ENCODE peak calls at places on chromosomes 5 and 9, in seven cellular contexts. One of them, this sample, is unnamed.

GRCh38 chr9:136090768-136091581 is 4.1 kb downstream of the NACC2 start:
- DNase-seq in HTR-8/SVneo: no peak
- DNase-seq in NAMALWA: no peak
- DNase-seq in AG04450: no peak
- DNase-seq in ELR: no peak
- DNase-seq in pons: no peak
- DNase-seq in anterior cingulate cortex: no peak
- DNase-seq in this sample: no peak

GRCh38 chr9:136721339-136722092 is 9.1 kb downstream of the DIPK1B start:
- DNase-seq in HTR-8/SVneo: no peak
- DNase-seq in NAMALWA: no peak
- DNase-seq in AG04450: no peak
- DNase-seq in ELR: peak
- DNase-seq in pons: no peak
- DNase-seq in anterior cingulate cortex: no peak
- DNase-seq in this sample: no peak

GRCh38 chr5:127911619-127912018 is 171.9 kb upstream of the SLC12A2 start:
- DNase-seq in HTR-8/SVneo: no peak
- DNase-seq in NAMALWA: no peak
- DNase-seq in AG04450: no peak
- DNase-seq in ELR: no peak
- DNase-seq in pons: no peak
- DNase-seq in anterior cingulate cortex: no peak
- DNase-seq in this sample: no peak

GRCh38 chr9:70049236-70049635 is 5.6 kb downstream of the MAMDC2 start:
- DNase-seq in HTR-8/SVneo: peak
- DNase-seq in NAMALWA: no peak
- DNase-seq in AG04450: peak
- DNase-seq in ELR: peak
- DNase-seq in pons: peak
- DNase-seq in anterior cingulate cortex: no peak
- DNase-seq in this sample: no peak

GRCh38 chr5:1089621-1090040 is 22.2 kb downstream of the SLC12A7 start:
- DNase-seq in HTR-8/SVneo: no peak
- DNase-seq in NAMALWA: no peak
- DNase-seq in AG04450: no peak
- DNase-seq in ELR: no peak
- DNase-seq in pons: no peak
- DNase-seq in anterior cingulate cortex: no peak
- DNase-seq in this sample: no peak

GRCh38 chr5:33530963-33531298 is 90.2 kb downstream of the TARS1 start:
- DNase-seq in HTR-8/SVneo: no peak
- DNase-seq in NAMALWA: no peak
- DNase-seq in AG04450: no peak
- DNase-seq in ELR: no peak
- DNase-seq in pons: no peak
- DNase-seq in anterior cingulate cortex: no peak
- DNase-seq in this sample: no peak

GRCh38 chr5:35012796-35013195 is 35.0 kb downstream of the AGXT2 start:
- DNase-seq in HTR-8/SVneo: no peak
- DNase-seq in NAMALWA: no peak
- DNase-seq in AG04450: no peak
- DNase-seq in ELR: no peak
- DNase-seq in pons: no peak
- DNase-seq in anterior cingulate cortex: no peak
- DNase-seq in this sample: no peak

GRCh38 chr5:176787676-176788075 is 22.7 kb upstream of the UNC5A start:
- DNase-seq in HTR-8/SVneo: no peak
- DNase-seq in NAMALWA: peak
- DNase-seq in AG04450: no peak
- DNase-seq in ELR: no peak
- DNase-seq in pons: no peak
- DNase-seq in anterior cingulate cortex: no peak
- DNase-seq in this sample: no peak

GRCh38 chr5:92775711-92776615 is 805.1 kb downstream of the NR2F1-AS1 start:
- DNase-seq in HTR-8/SVneo: no peak
- DNase-seq in NAMALWA: no peak
- DNase-seq in AG04450: no peak
- DNase-seq in ELR: peak
- DNase-seq in pons: no peak
- DNase-seq in anterior cingulate cortex: no peak
- DNase-seq in this sample: no peak

GRCh38 chr5:96675882-96676281 is 13.7 kb downstream of the CAST start:
- DNase-seq in HTR-8/SVneo: no peak
- DNase-seq in NAMALWA: no peak
- DNase-seq in AG04450: no peak
- DNase-seq in ELR: no peak
- DNase-seq in pons: no peak
- DNase-seq in anterior cingulate cortex: no peak
- DNase-seq in this sample: no peak

GRCh38 chr5:74462356-74462755 is 178.2 kb downstream of the ENC1 start:
- DNase-seq in HTR-8/SVneo: no peak
- DNase-seq in NAMALWA: no peak
- DNase-seq in AG04450: no peak
- DNase-seq in ELR: no peak
- DNase-seq in pons: no peak
- DNase-seq in anterior cingulate cortex: no peak
- DNase-seq in this sample: no peak

GRCh38 chr5:142167458-142167857 is 58.9 kb downstream of the NDFIP1 start:
- DNase-seq in HTR-8/SVneo: no peak
- DNase-seq in NAMALWA: no peak
- DNase-seq in AG04450: no peak
- DNase-seq in ELR: peak
- DNase-seq in pons: no peak
- DNase-seq in anterior cingulate cortex: no peak
- DNase-seq in this sample: no peak

GRCh38 chr9:133930046-133931015 is 61.8 kb downstream of the VAV2 start:
- DNase-seq in HTR-8/SVneo: no peak
- DNase-seq in NAMALWA: no peak
- DNase-seq in AG04450: no peak
- DNase-seq in ELR: no peak
- DNase-seq in pons: no peak
- DNase-seq in anterior cingulate cortex: no peak
- DNase-seq in this sample: no peak

GRCh38 chr5:83718195-83718825 is 2.3 kb downstream of the HAPLN1 start:
- DNase-seq in HTR-8/SVneo: peak
- DNase-seq in NAMALWA: peak
- DNase-seq in AG04450: peak
- DNase-seq in ELR: peak
- DNase-seq in pons: peak
- DNase-seq in anterior cingulate cortex: no peak
- DNase-seq in this sample: peak

GRCh38 chr9:23492126-23493002 is 333.7 kb downstream of the ELAVL2 start:
- DNase-seq in HTR-8/SVneo: peak
- DNase-seq in NAMALWA: peak
- DNase-seq in AG04450: no peak
- DNase-seq in ELR: peak
- DNase-seq in pons: peak
- DNase-seq in anterior cingulate cortex: no peak
- DNase-seq in this sample: peak

GRCh38 chr9:88387035-88387732 is 1.1 kb upstream of the SPIN1 start:
- DNase-seq in HTR-8/SVneo: no peak
- DNase-seq in NAMALWA: peak
- DNase-seq in AG04450: no peak
- DNase-seq in ELR: peak
- DNase-seq in pons: peak
- DNase-seq in anterior cingulate cortex: no peak
- DNase-seq in this sample: peak

GRCh38 chr5:43281840-43282658 is 31.2 kb downstream of the HMGCS1 start:
- DNase-seq in HTR-8/SVneo: no peak
- DNase-seq in NAMALWA: no peak
- DNase-seq in AG04450: no peak
- DNase-seq in ELR: peak
- DNase-seq in pons: no peak
- DNase-seq in anterior cingulate cortex: no peak
- DNase-seq in this sample: no peak

GRCh38 chr9:132288371-132288770 is 66.4 kb downstream of the SETX start:
- DNase-seq in HTR-8/SVneo: no peak
- DNase-seq in NAMALWA: no peak
- DNase-seq in AG04450: no peak
- DNase-seq in ELR: peak
- DNase-seq in pons: no peak
- DNase-seq in anterior cingulate cortex: no peak
- DNase-seq in this sample: no peak

GRCh38 chr5:1112596-1113331 is 901 bp upstream of the SLC12A7 start:
- DNase-seq in HTR-8/SVneo: no peak
- DNase-seq in NAMALWA: peak
- DNase-seq in AG04450: no peak
- DNase-seq in ELR: no peak
- DNase-seq in pons: no peak
- DNase-seq in anterior cingulate cortex: no peak
- DNase-seq in this sample: no peak

GRCh38 chr5:129460121-129460950 is at the start of gene ADAMTS19:
- DNase-seq in HTR-8/SVneo: peak
- DNase-seq in NAMALWA: no peak
- DNase-seq in AG04450: no peak
- DNase-seq in ELR: peak
- DNase-seq in pons: no peak
- DNase-seq in anterior cingulate cortex: no peak
- DNase-seq in this sample: peak

GRCh38 chr5:96079075-96079474 is 117.4 kb upstream of the ELL2 start:
- DNase-seq in HTR-8/SVneo: peak
- DNase-seq in NAMALWA: no peak
- DNase-seq in AG04450: peak
- DNase-seq in ELR: peak
- DNase-seq in pons: no peak
- DNase-seq in anterior cingulate cortex: no peak
- DNase-seq in this sample: no peak

GRCh38 chr5:23164971-23165370 is 311.8 kb upstream of the CDH12 start:
- DNase-seq in HTR-8/SVneo: no peak
- DNase-seq in NAMALWA: no peak
- DNase-seq in AG04450: no peak
- DNase-seq in ELR: no peak
- DNase-seq in pons: no peak
- DNase-seq in anterior cingulate cortex: no peak
- DNase-seq in this sample: no peak

GRCh38 chr9:79976501-79977444 is 405.0 kb downstream of the TLE4 start:
- DNase-seq in HTR-8/SVneo: no peak
- DNase-seq in NAMALWA: no peak
- DNase-seq in AG04450: no peak
- DNase-seq in ELR: no peak
- DNase-seq in pons: no peak
- DNase-seq in anterior cingulate cortex: no peak
- DNase-seq in this sample: no peak

This sample was measured in globus pallidus.